ENCODE peak calls at places on chromosomes 2 and 18, in nine cellular contexts. H, D, F, L, T, W, Z, Q and A are unnamed samples.
A peak's percentile ranks its signal among the peaks of the same experiment; 100 is the strongest.

GRCh38 chr18:79728931-79729586 is 49.5 kb downstream of the CTDP1 start:
- DNase-seq in F (no peak), W (no peak), D (no peak), Z (no peak), Q (no peak), T (no peak), H (no peak), L (no peak), A (no peak)

GRCh38 chr2:234071664-234072063 is 21.2 kb downstream of the SPP2 start:
- DNase-seq in H (no peak), T (no peak), L (no peak), F (no peak), W (no peak), Q (peak; percentile 1), D (no peak), Z (no peak), A (no peak)

GRCh38 chr2:144510206-144510991 is 9.5 kb downstream of the ZEB2 start:
- DNase-seq in W (no peak), Q (no peak), H (no peak), Z (peak; percentile 80), F (peak; percentile 89), L (peak; percentile 13), T (peak; percentile 98), D (no peak), A (no peak)

GRCh38 chr2:18630101-18630500 is 40.7 kb upstream of the NT5C1B start:
- DNase-seq in H (no peak), D (peak; percentile 25), F (peak; percentile 71), L (no peak), T (no peak), Q (no peak), W (no peak), Z (peak; percentile 68), A (no peak)

GRCh38 chr2:11750422-11750821 is 4.0 kb downstream of the LPIN1 start:
- DNase-seq in Q (peak; percentile 78), L (peak; percentile 54), Z (peak; percentile 14), D (peak; percentile 67), F (no peak), T (no peak), W (no peak), H (no peak), A (no peak)

GRCh38 chr18:35436076-35436649 is 59.0 kb upstream of the ZNF396 start:
- DNase-seq in Z (no peak), Q (no peak), D (no peak), W (no peak), T (no peak), H (no peak), F (peak; percentile 58), L (no peak), A (no peak)

GRCh38 chr2:221517362-221518121 is 54.6 kb downstream of the EPHA4 start:
- DNase-seq in L (peak; percentile 75), W (peak; percentile 52), Q (peak; percentile 66), Z (peak; percentile 88), H (no peak), F (peak; percentile 88), D (peak; percentile 19), T (peak; percentile 65), A (peak; percentile 39)

GRCh38 chr2:208657468-208657867 is 250.9 kb downstream of the PTH2R start:
- DNase-seq in F (no peak), H (no peak), L (no peak), D (no peak), Z (no peak), T (peak; percentile 50), W (no peak), Q (no peak), A (no peak)

GRCh38 chr2:234422242-234422641 is 74.6 kb downstream of the ARL4C start:
- DNase-seq in Q (no peak), W (no peak), Z (peak; percentile 93), T (no peak), D (peak; percentile 65), H (no peak), L (no peak), F (peak; percentile 95), A (peak; percentile 60)

GRCh38 chr2:98467082-98467536 is 22.5 kb downstream of the INPP4A start:
- DNase-seq in T (no peak), H (no peak), F (no peak), Q (no peak), D (no peak), W (no peak), L (no peak), Z (no peak), A (no peak)

GRCh38 chr18:31302991-31303390 is 15.0 kb upstream of the DSG1 start:
- DNase-seq in D (no peak), F (peak; percentile 8), Z (no peak), T (no peak), L (no peak), Q (no peak), W (no peak), H (no peak), A (no peak)

GRCh38 chr2:180604077-180604476 is 376.3 kb upstream of the UBE2E3 start:
- DNase-seq in F (peak; percentile 15), D (no peak), H (peak; percentile 29), Z (peak; percentile 19), W (no peak), T (peak; percentile 82), Q (peak; percentile 1), L (no peak), A (no peak)

GRCh38 chr2:241942416-241943208 is 73.1 kb downstream of the RTP5 start:
- DNase-seq in H (no peak), Z (no peak), L (no peak), D (no peak), T (no peak), Q (no peak), W (no peak), F (no peak), A (no peak)

GRCh38 chr2:18404141-18404540 is 156.3 kb downstream of the RDH14 start:
- DNase-seq in L (no peak), H (no peak), F (no peak), Z (peak; percentile 14), Q (no peak), W (no peak), T (no peak), D (no peak), A (no peak)

GRCh38 chr2:85666016-85666415 is 2.0 kb downstream of the SFTPB start:
- DNase-seq in Q (no peak), T (no peak), L (no peak), W (no peak), F (no peak), D (no peak), H (no peak), Z (no peak), A (no peak)
- H3K4me3 ChIP-seq in Q (no peak overlapping the region), T (no peak overlapping the region), L (no peak overlapping the region), W (no peak overlapping the region), F (no peak overlapping the region), D (no peak overlapping the region), H (no peak overlapping the region), Z (no peak overlapping the region), A (no peak overlapping the region)

GRCh38 chr2:33136570-33136969 is 189.8 kb downstream of the LTBP1 start:
- DNase-seq in H (no peak), Q (no peak), T (no peak), W (no peak), F (peak; percentile 40), Z (no peak), D (no peak), L (no peak), A (no peak)
- H3K4me3 ChIP-seq in H (no peak overlapping the region), Q (no peak overlapping the region), T (no peak overlapping the region), W (peak overlapping the region; percentile 91), F (peak overlapping the region; percentile 74), Z (peak overlapping the region; percentile 95), D (peak overlapping the region; percentile 57), L (no peak overlapping the region), A (peak overlapping the region; percentile 73)

GRCh38 chr2:46703588-46703987 is 212.0 kb downstream of the MCFD2 start:
- DNase-seq in H (no peak), F (no peak), T (no peak), D (no peak), L (no peak), Q (no peak), Z (peak; percentile 23), W (no peak), A (no peak)
- H3K4me3 ChIP-seq in H (no peak overlapping the region), F (no peak overlapping the region), T (no peak overlapping the region), D (no peak overlapping the region), L (no peak overlapping the region), Q (no peak overlapping the region), Z (peak overlapping the region; percentile 93), W (no peak overlapping the region), A (no peak overlapping the region)

GRCh38 chr2:53861824-53862223 is 2.1 kb upstream of the GPR75 start:
- DNase-seq in Q (no peak), D (no peak), T (no peak), F (no peak), L (no peak), H (no peak), Z (no peak), W (no peak), A (no peak)

GRCh38 chr2:53856272-53856671 is 3.5 kb downstream of the GPR75 start:
- DNase-seq in W (no peak), Q (no peak), H (no peak), Z (no peak), F (no peak), L (no peak), T (no peak), D (no peak), A (no peak)

GRCh38 chr2:53863538-53864227 is 3.9 kb upstream of the GPR75 start:
- DNase-seq in D (no peak), T (no peak), F (no peak), W (no peak), L (no peak), H (no peak), Q (no peak), Z (no peak), A (no peak)

GRCh38 chr2:53854678-53855077 is 5.1 kb downstream of the GPR75 start:
- DNase-seq in F (peak; percentile 10), Z (peak; percentile 49), Q (no peak), H (no peak), L (no peak), W (no peak), D (no peak), T (no peak), A (no peak)

DNA sequence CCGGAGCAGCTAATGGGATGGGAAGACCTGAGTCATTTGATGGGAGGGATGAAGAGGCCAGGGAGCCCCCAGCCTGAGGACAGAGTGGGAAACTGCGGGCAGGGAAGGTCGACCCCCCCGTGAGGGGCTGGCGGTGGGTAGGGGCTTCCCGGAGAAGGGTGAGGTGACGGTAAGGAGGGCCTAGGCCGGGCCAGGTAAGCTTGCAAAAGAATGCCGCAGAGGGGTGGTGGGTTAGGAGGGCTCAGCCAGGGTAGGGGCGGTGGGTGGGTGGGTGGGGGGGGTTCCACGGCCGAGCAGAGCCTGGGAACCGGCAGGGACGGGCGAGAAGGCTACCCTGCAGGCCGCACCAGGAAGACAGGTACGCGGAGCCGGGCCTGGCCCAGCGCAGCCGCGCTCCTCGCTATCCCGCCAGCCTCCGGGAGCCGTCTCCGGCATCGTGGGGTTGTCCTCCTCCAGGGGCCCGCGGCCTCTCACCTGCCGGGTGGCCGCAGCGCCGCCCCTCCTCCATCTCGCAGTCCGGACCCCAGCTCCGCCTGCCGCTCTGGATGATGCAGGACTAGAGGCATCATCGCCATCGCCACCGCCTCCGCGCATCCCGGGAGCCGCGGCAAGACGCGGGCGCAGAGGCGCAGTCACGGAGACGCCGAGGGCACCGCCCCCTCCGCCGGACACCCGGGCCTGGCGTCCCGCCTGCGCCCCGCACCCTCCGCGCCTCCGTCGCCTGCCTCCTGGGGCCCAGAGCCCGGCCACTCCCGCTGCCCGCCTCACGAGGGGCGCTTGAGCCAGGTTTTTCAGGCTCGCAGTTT is at the start of gene GPR75:
- DNase-seq in F (peak; percentile 17), Q (no peak), Z (peak; percentile 76), T (peak; percentile 41), H (peak; percentile 43), D (no peak), W (peak; percentile 59), L (no peak), A (no peak)
- H3K4me3 ChIP-seq in F (peak within 1 kb of the TSS; percentile 8), Q (no peak within 1 kb of the TSS), Z (peak within 1 kb of the TSS; percentile 72), T (no peak within 1 kb of the TSS), H (no peak within 1 kb of the TSS), D (peak within 1 kb of the TSS; percentile 29), W (peak within 1 kb of the TSS; percentile 28), L (no peak within 1 kb of the TSS), A (peak within 1 kb of the TSS; percentile 50)